ENCODE peak calls at places on chromosome 21, in nine cellular contexts. D is H1, J is transverse colon, X is HCT116, V is Panc1, O is suprapubic skin, L is K562, N is prostate gland, T is sigmoid colon. Z is an unnamed sample. For H3K4me1, the result is how much of the 10 kb centered on the place peaks cover.

GRCh38 chr21:31675332-31675731 is 15.8 kb downstream of the SOD1 start:
- DNase-seq in D (no peak), J (no peak), X (no peak), V (no peak), O (no peak), L (peak), N (no peak), T (no peak), Z (no peak)

GRCh38 chr21:26085100-26085499 is 85.5 kb downstream of the APP start:
- DNase-seq in D (no peak), J (no peak), X (no peak), V (no peak), O (no peak), L (no peak), N (no peak), T (no peak), Z (no peak)

GRCh38 chr21:33345751-33346238 is 21.0 kb downstream of the IFNAR1 start:
- DNase-seq in D (no peak), J (no peak), X (no peak), V (no peak), O (no peak), L (no peak), N (no peak), T (no peak), Z (no peak)

GRCh38 chr21:31781737-31782136 is 49.8 kb upstream of the SCAF4 start:
- DNase-seq in D (no peak), J (no peak), X (no peak), V (no peak), O (no peak), L (peak), N (peak), T (peak), Z (no peak)

GRCh38 chr21:26572668-26573381 is at the start of gene CYYR1:
- DNase-seq in D (peak), J (no peak), X (no peak), V (no peak), O (no peak), L (no peak), N (no peak), T (no peak), Z (peak)

GRCh38 chr21:45329261-45330074 is 41.8 kb upstream of the POFUT2 start:
- DNase-seq in D (no peak), J (no peak), X (no peak), V (no peak), O (no peak), L (no peak), N (no peak), T (peak), Z (peak)

GRCh38 chr21:15330872-15331271 is 266.1 kb upstream of the NRIP1 start:
- DNase-seq in D (no peak), J (no peak), X (no peak), V (no peak), O (no peak), L (no peak), N (no peak), T (no peak), Z (no peak)

GRCh38 chr21:28518620-28519019 is 474.1 kb downstream of the LTN1 start:
- DNase-seq in D (no peak), J (no peak), X (no peak), V (no peak), O (no peak), L (no peak), N (no peak), T (no peak), Z (no peak)

GRCh38 chr21:38914531-38915385 is 109.0 kb downstream of the ETS2 start:
- DNase-seq in D (peak), J (peak), X (peak), V (no peak), O (no peak), L (no peak), N (no peak), T (peak), Z (no peak)

GRCh38 chr21:46116846-46117585 is 19.1 kb downstream of the COL6A2 start:
- DNase-seq in D (peak), J (peak), X (no peak), V (no peak), O (peak), L (no peak), N (no peak), T (peak), Z (peak)

GRCh38 chr21:28731700-28732321 is 260.9 kb downstream of the LTN1 start:
- DNase-seq in D (no peak), J (no peak), X (no peak), V (no peak), O (no peak), L (no peak), N (no peak), T (no peak), Z (no peak)

GRCh38 chr21:16427587-16428087 is 697.9 kb downstream of the USP25 start:
- DNase-seq in D (no peak), J (no peak), X (no peak), V (no peak), O (no peak), L (no peak), N (no peak), T (no peak), Z (no peak)

GRCh38 chr21:15943009-15943666 is 213.4 kb downstream of the USP25 start:
- DNase-seq in D (no peak), J (no peak), X (no peak), V (peak), O (no peak), L (no peak), N (no peak), T (no peak), Z (no peak)

GRCh38 chr21:39645331-39645730 is 32.6 kb downstream of the B3GALT5 start:
- DNase-seq in D (peak), J (no peak), X (no peak), V (no peak), O (no peak), L (no peak), N (no peak), T (no peak), Z (no peak)

GRCh38 chr21:38921511-38922215 is 115.9 kb downstream of the ETS2 start:
- DNase-seq in D (no peak), J (peak), X (no peak), V (no peak), O (no peak), L (no peak), N (no peak), T (no peak), Z (no peak)

GRCh38 chr21:40176732-40177131 is 309.5 kb downstream of the PCP4 start:
- DNase-seq in D (no peak), J (no peak), X (no peak), V (no peak), O (no peak), L (no peak), N (no peak), T (no peak), Z (no peak)

GRCh38 chr21:22791986-22792560 is 1793.9 kb downstream of the NCAM2 start:
- DNase-seq in D (no peak), J (no peak), X (no peak), V (peak), O (no peak), L (peak), N (peak), T (no peak), Z (no peak)

GRCh38 chr21:45880097-45881068 is 101.2 kb upstream of the COL6A1 start:
- DNase-seq in D (peak), J (peak), X (peak), V (peak), O (no peak), L (peak), N (peak), T (peak), Z (peak)

GRCh38 chr21:45528028-45528705 is 14.1 kb downstream of the SLC19A1 start:
- DNase-seq in D (no peak), J (peak), X (no peak), V (no peak), O (peak), L (no peak), N (no peak), T (peak), Z (peak)

GRCh38 chr21:25330266-25330665 is 277.0 kb downstream of the MRPL39 start:
- DNase-seq in D (no peak), J (no peak), X (no peak), V (no peak), O (no peak), L (no peak), N (no peak), T (no peak), Z (no peak)

GRCh38 chr21:28699591-28700259 is 293.0 kb downstream of the LTN1 start:
- DNase-seq in D (no peak), J (no peak), X (no peak), V (no peak), O (no peak), L (no peak), N (peak), T (no peak), Z (no peak)

GRCh38 chr21:46603228-46603627 is 1.7 kb downstream of the S100B start:
- DNase-seq in D (no peak), J (no peak), X (no peak), V (no peak), O (no peak), L (peak), N (no peak), T (no peak), Z (no peak)

GRCh38 chr21:40719615-40720014 is 127.3 kb downstream of the DSCAM start:
- DNase-seq in D (no peak), J (no peak), X (no peak), V (no peak), O (no peak), L (no peak), N (no peak), T (no peak), Z (no peak)

GRCh38 chr21:17931080-17931479 is 111.9 kb upstream of the C21orf91 start:
- DNase-seq in D (no peak), J (no peak), X (peak), V (no peak), O (no peak), L (peak), N (no peak), T (no peak), Z (no peak)

GRCh38 chr21:45874716-45875415 is 106.7 kb upstream of the COL6A1 start:
- DNase-seq in D (no peak), J (peak), X (no peak), V (no peak), O (no peak), L (peak), N (no peak), T (peak), Z (peak)

GRCh38 chr21:45543710-45544448 is 1.6 kb upstream of the SLC19A1 start:
- DNase-seq in D (peak), J (no peak), X (no peak), V (no peak), O (peak), L (no peak), N (no peak), T (peak), Z (peak)

GRCh38 chr21:27677547-27677946 is 710.7 kb upstream of the ADAMTS5 start:
- DNase-seq in D (no peak), J (no peak), X (no peak), V (no peak), O (no peak), L (no peak), N (no peak), T (no peak), Z (no peak)

GRCh38 chr21:28834335-28835238 is 158.1 kb downstream of the LTN1 start:
- DNase-seq in D (no peak), J (peak), X (no peak), V (no peak), O (no peak), L (peak), N (no peak), T (no peak), Z (no peak)

GRCh38 chr21:15841856-15842564 is 112.2 kb downstream of the USP25 start:
- DNase-seq in D (no peak), J (no peak), X (no peak), V (no peak), O (no peak), L (no peak), N (no peak), T (no peak), Z (no peak)

GRCh38 chr21:46538262-46538661 is 66.6 kb downstream of the S100B start:
- DNase-seq in D (no peak), J (no peak), X (no peak), V (no peak), O (no peak), L (no peak), N (no peak), T (peak), Z (no peak)

GRCh38 chr21:40902299-40902698 is 55.3 kb upstream of the DSCAM start:
- DNase-seq in D (no peak), J (no peak), X (no peak), V (no peak), O (no peak), L (no peak), N (peak), T (no peak), Z (no peak)

GRCh38 chr21:20730421-20730820 is 267.8 kb upstream of the NCAM2 start:
- DNase-seq in D (no peak), J (no peak), X (no peak), V (no peak), O (no peak), L (no peak), N (no peak), T (no peak), Z (no peak)

GRCh38 chr21:17334478-17334877 is 178.4 kb upstream of the CXADR start:
- DNase-seq in D (no peak), J (no peak), X (no peak), V (no peak), O (no peak), L (no peak), N (no peak), T (no peak), Z (no peak)

GRCh38 chr21:19607983-19608668 is 1204.5 kb upstream of the TMPRSS15 start:
- DNase-seq in D (no peak), J (no peak), X (no peak), V (no peak), O (no peak), L (peak), N (no peak), T (no peak), Z (no peak)

GRCh38 chr21:46459356-46460112 is 843 bp downstream of the DIP2A start:
- DNase-seq in D (peak), J (peak), X (no peak), V (no peak), O (no peak), L (peak), N (peak), T (peak), Z (peak)

GRCh38 chr21:20570824-20571232 is 427.4 kb upstream of the NCAM2 start:
- DNase-seq in D (peak), J (no peak), X (no peak), V (no peak), O (no peak), L (peak), N (no peak), T (no peak), Z (no peak)

GRCh38 chr21:46184625-46185555 is 631 bp upstream of the SPATC1L start:
- DNase-seq in D (peak), J (peak), X (peak), V (no peak), O (peak), L (peak), N (peak), T (peak), Z (peak)

GRCh38 chr21:45362748-45363145 is 42.2 kb upstream of the COL18A1 start:
- DNase-seq in D (no peak), J (no peak), X (no peak), V (no peak), O (no peak), L (no peak), N (no peak), T (no peak), Z (no peak)

DNA sequence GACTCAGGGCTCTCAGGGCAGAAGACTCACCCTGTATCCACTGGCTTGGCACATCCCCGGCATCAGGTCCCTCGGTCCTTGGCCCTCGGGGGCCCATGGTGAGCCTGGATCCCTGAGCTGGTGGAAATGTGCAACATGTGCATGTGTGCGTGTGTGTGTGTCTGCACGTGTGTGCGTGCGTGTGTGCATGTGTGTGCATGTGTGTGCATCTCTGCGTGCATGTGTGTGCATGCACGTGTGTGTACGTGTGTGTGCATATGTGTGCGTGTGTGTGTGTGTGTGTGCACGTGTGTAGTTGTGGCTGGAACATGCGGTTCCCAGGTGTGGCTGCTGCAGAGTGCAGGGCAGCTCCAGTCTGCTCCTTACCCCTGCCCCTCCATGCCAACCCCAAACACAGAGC is 51.3 kb downstream of the UMODL1 start:
- DNase-seq in D (no peak), J (no peak), X (no peak), V (no peak), O (no peak), L (no peak), N (no peak), T (no peak), Z (no peak)
- H3K4me1 ChIP-seq in D (under half), J (under half), X (under half), V (under half), O (under half), L (under half), N (under half), T (under half), Z (under half)

DNA sequence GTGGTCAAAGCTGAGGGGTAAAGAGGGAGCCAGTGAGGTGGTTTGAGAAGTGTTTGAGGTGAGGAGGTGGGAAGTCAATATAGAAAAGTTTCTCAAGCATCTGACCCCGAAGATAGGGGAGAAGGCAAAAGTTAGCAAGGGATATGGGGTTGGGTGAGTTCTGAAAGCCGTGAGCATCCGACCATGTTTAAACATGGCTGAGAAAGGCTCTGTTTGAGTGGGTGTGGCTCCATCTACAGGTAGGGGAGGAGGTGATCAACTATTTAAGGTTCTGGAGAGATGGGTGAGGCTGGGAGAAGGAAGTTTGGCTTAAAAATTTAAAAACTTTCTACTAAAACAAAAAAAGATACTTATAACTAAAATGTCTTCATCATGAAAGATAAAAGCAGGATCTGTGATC is 273.8 kb downstream of the KCNJ6 start:
- DNase-seq in D (no peak), J (no peak), X (peak), V (no peak), O (no peak), L (peak), N (peak), T (no peak), Z (no peak)
- TF ChIP-seq POLR2AphosphoS5 in D (no peak), J (no peak), X (no peak), V (no peak), O (no peak), L (no peak), N (no peak), T (no peak), Z (no peak)

GRCh38 chr21:34844033-34844923 is 175.5 kb downstream of the CLIC6 start:
- DNase-seq in D (no peak), J (peak), X (no peak), V (no peak), O (peak), L (no peak), N (no peak), T (peak), Z (no peak)

GRCh38 chr21:34846214-34846575 is 177.4 kb downstream of the CLIC6 start:
- DNase-seq in D (no peak), J (no peak), X (no peak), V (no peak), O (peak), L (no peak), N (no peak), T (no peak), Z (no peak)

GRCh38 chr21:34846601-34847112 is 177.9 kb downstream of the CLIC6 start:
- DNase-seq in D (no peak), J (peak), X (peak), V (no peak), O (peak), L (no peak), N (no peak), T (no peak), Z (no peak)

GRCh38 chr21:34844924-34845238 is 176.1 kb downstream of the CLIC6 start:
- DNase-seq in D (no peak), J (no peak), X (no peak), V (no peak), O (no peak), L (no peak), N (no peak), T (no peak), Z (no peak)

GRCh38 chr21:34845521-34846213 is 176.9 kb downstream of the CLIC6 start:
- DNase-seq in D (no peak), J (peak), X (peak), V (peak), O (peak), L (no peak), N (peak), T (no peak), Z (no peak)
- H3K4me1 ChIP-seq in D (under half), J (under half), X (half or more), V (under half), O (half or more), L (under half), N (under half), T (under half), Z (under half)

DNA sequence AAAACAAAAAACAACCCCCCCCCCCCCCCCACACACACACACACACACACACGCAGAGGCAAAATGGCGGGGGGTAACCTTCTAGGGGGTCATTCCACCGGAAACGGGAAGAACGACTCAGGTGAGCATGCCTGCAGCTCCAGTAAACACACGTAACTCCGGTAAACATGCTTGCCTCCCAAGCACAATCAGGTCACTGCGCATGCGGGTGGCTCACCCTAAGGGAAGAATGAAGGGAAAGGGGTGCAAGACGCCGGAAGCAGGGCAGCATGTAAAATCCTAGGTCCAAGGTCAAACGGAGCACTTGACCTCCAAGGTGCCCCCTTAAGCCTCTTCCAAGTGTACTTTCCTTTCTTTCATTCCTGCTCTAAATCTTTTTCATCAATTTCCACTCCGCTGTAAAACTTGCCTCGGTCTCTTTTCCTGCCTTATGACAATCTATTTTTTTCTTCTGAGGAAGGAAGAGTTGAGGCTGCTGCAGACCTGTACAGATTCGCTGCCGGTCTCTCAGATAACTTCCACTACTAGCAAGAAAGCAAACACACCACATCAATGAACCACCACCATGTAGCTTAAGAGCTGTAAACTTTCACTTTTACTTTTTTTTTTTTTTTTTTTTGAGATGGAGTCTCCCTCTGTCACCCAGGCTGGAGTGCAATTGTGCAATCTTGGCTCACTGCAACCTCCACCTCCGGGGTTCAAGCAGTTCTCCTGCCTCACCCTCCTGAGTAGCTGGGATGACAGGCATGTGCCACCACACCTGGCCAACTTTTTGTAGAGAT is 21.0 kb upstream of the CBR3 start:
- DNase-seq in D (no peak), J (peak), X (no peak), V (no peak), O (no peak), L (no peak), N (peak), T (no peak), Z (peak)
- TF ChIP-seq POLR2AphosphoS5 in D (no peak), J (peak), X (no peak), V (no peak), O (no peak), L (no peak), N (no peak), T (no peak), Z (no peak)

GRCh38 chr21:44301093-44301492 is 1.2 kb downstream of the PFKL start:
- DNase-seq in D (no peak), J (no peak), X (no peak), V (no peak), O (no peak), L (no peak), N (no peak), T (no peak), Z (no peak)
- H3K4me1 ChIP-seq in D (under half), J (half or more), X (under half), V (under half), O (half or more), L (under half), N (under half), T (half or more), Z (half or more)

Z was measured in spleen.